ENCODE peak calls at places on chromosomes 4 and X, in seven cellular contexts. P is HAP-1, A is neural progenitor cell, D is ascending aorta, U is IMR-90, I is cardiac muscle cell, H is tibial artery. Z is an unnamed sample. For H3K4me1, the result is how much of the 10 kb centered on the place peaks cover.

GRCh38 chr4:121189811-121190210 is 25.7 kb upstream of the TNIP3 start:
- DNase-seq in P (no peak), A (no peak), D (no peak), U (no peak), I (no peak), H (no peak), Z (no peak)

GRCh38 chr4:25941441-25941840 is 27.4 kb downstream of the SMIM20 start:
- DNase-seq in P (no peak), A (no peak), D (no peak), U (peak), I (no peak), H (no peak), Z (no peak)

GRCh38 chr4:186586190-186586589 is 30.8 kb upstream of the MTNR1A start:
- DNase-seq in P (no peak), A (no peak), D (no peak), U (no peak), I (no peak), H (no peak), Z (no peak)

GRCh38 chr4:52250124-52250523 is 199.0 kb downstream of the SPATA18 start:
- DNase-seq in P (no peak), A (no peak), D (peak), U (no peak), I (no peak), H (peak), Z (peak)

GRCh38 chr4:133683967-133684366 is 517.6 kb downstream of the PABPC4L start:
- DNase-seq in P (no peak), A (no peak), D (no peak), U (no peak), I (no peak), H (no peak), Z (no peak)

GRCh38 chrX:153593811-153594500 is 5.0 kb downstream of the CCNQ start:
- DNase-seq in P (no peak), A (no peak), D (no peak), U (no peak), I (no peak), H (no peak), Z (no peak)

GRCh38 chrX:129540725-129541184 is 696 bp downstream of the OCRL start:
- DNase-seq in P (no peak), A (no peak), D (no peak), U (no peak), I (peak), H (peak), Z (no peak)

GRCh38 chr4:73875401-73875800 is 6.2 kb downstream of the CXCL1 start:
- DNase-seq in P (no peak), A (no peak), D (no peak), U (no peak), I (no peak), H (no peak), Z (no peak)

GRCh38 chrX:20139966-20140365 is 1.7 kb downstream of the EIF1AX start:
- DNase-seq in P (no peak), A (no peak), D (no peak), U (peak), I (no peak), H (no peak), Z (no peak)

GRCh38 chr4:161894493-161895167 is 269.2 kb downstream of the FSTL5 start:
- DNase-seq in P (no peak), A (no peak), D (no peak), U (no peak), I (no peak), H (no peak), Z (no peak)

GRCh38 chr4:78370625-78371372 is 180.8 kb upstream of the ANXA3 start:
- DNase-seq in P (no peak), A (no peak), D (no peak), U (no peak), I (no peak), H (no peak), Z (no peak)

GRCh38 chrX:138946941-138947340 is 235.4 kb upstream of the FGF13 start:
- DNase-seq in P (no peak), A (no peak), D (no peak), U (no peak), I (no peak), H (no peak), Z (no peak)

GRCh38 chrX:68710870-68711576 is 63.6 kb downstream of the STARD8 start:
- DNase-seq in P (peak), A (peak), D (no peak), U (peak), I (peak), H (no peak), Z (no peak)

GRCh38 chrX:72295745-72296144 is 10.0 kb downstream of the CITED1 start:
- DNase-seq in P (no peak), A (no peak), D (no peak), U (no peak), I (no peak), H (no peak), Z (no peak)
- H3K4me1 ChIP-seq in P (under half), A (under half), D (under half), U (under half), I (under half), H (under half), Z (under half)

GRCh38 chr4:87051121-87051713 is 116.4 kb downstream of the AFF1 start:
- DNase-seq in P (no peak), A (no peak), D (no peak), U (peak), I (no peak), H (no peak), Z (no peak)
- H3K4me1 ChIP-seq in P (under half), A (half or more), D (under half), U (under half), I (half or more), H (half or more), Z (under half)

GRCh38 chrX:100587846-100588245 is 3.1 kb downstream of the TNMD start:
- DNase-seq in P (no peak), A (no peak), D (no peak), U (no peak), I (no peak), H (no peak), Z (no peak)
- H3K4me1 ChIP-seq in P (under half), A (under half), D (under half), U (under half), I (under half), H (under half), Z (under half)

GRCh38 chr4:101282076-101282844 is 65.1 kb downstream of the PPP3CA start:
- DNase-seq in P (no peak), A (no peak), D (no peak), U (no peak), I (no peak), H (no peak), Z (no peak)

GRCh38 chr4:101286663-101287062 is 60.7 kb downstream of the PPP3CA start:
- DNase-seq in P (no peak), A (no peak), D (no peak), U (no peak), I (peak), H (no peak), Z (no peak)

GRCh38 chr4:101285985-101286384 is 61.3 kb downstream of the PPP3CA start:
- DNase-seq in P (no peak), A (no peak), D (no peak), U (no peak), I (no peak), H (no peak), Z (no peak)

GRCh38 chr4:101283436-101283835 is 63.9 kb downstream of the PPP3CA start:
- DNase-seq in P (no peak), A (no peak), D (no peak), U (no peak), I (no peak), H (no peak), Z (no peak)

GRCh38 chr4:101284546-101284945 is 62.8 kb downstream of the PPP3CA start:
- DNase-seq in P (no peak), A (no peak), D (no peak), U (no peak), I (no peak), H (no peak), Z (no peak)
- H3K4me1 ChIP-seq in P (under half), A (under half), D (under half), U (under half), I (under half), H (under half), Z (half or more)